ENCODE peak calls at places on chromosomes 3 and 15, in eight cellular contexts. One of them, this sample, is unnamed.

GRCh38 chr15:74336061-74337005 is 31.1 kb downstream of the CYP11A1 start:
- DNase-seq in GM20000: no peak
- DNase-seq in ACHN: no peak
- DNase-seq in occipital lobe: no peak
- DNase-seq in AG04450: no peak
- DNase-seq in HS-5: peak
- DNase-seq in activated CD4-positive, alpha-beta T cell treated with anti-CD3 and anti-CD28 coated beads, Interleukin-2, amount 50 U/mL, for 4 hours: no peak
- DNase-seq in psoas muscle: no peak
- DNase-seq in this sample: no peak

GRCh38 chr15:67241132-67241855 is 13.2 kb downstream of the AAGAB start:
- DNase-seq in GM20000: peak
- DNase-seq in ACHN: no peak
- DNase-seq in occipital lobe: no peak
- DNase-seq in AG04450: no peak
- DNase-seq in HS-5: no peak
- DNase-seq in activated CD4-positive, alpha-beta T cell treated with anti-CD3 and anti-CD28 coated beads, Interleukin-2, amount 50 U/mL, for 4 hours: no peak
- DNase-seq in psoas muscle: no peak
- DNase-seq in this sample: no peak

GRCh38 chr15:31024330-31024729 is 32.9 kb upstream of the MTMR10 start:
- DNase-seq in GM20000: no peak
- DNase-seq in ACHN: peak
- DNase-seq in occipital lobe: no peak
- DNase-seq in AG04450: peak
- DNase-seq in HS-5: peak
- DNase-seq in activated CD4-positive, alpha-beta T cell treated with anti-CD3 and anti-CD28 coated beads, Interleukin-2, amount 50 U/mL, for 4 hours: no peak
- DNase-seq in psoas muscle: no peak
- DNase-seq in this sample: peak

GRCh38 chr15:48577495-48577894 is 68.0 kb downstream of the FBN1 start:
- DNase-seq in GM20000: no peak
- DNase-seq in ACHN: no peak
- DNase-seq in occipital lobe: no peak
- DNase-seq in AG04450: no peak
- DNase-seq in HS-5: no peak
- DNase-seq in activated CD4-positive, alpha-beta T cell treated with anti-CD3 and anti-CD28 coated beads, Interleukin-2, amount 50 U/mL, for 4 hours: no peak
- DNase-seq in psoas muscle: no peak
- DNase-seq in this sample: no peak

GRCh38 chr3:40452057-40452456 is 5.1 kb upstream of the RPL14 start:
- DNase-seq in GM20000: no peak
- DNase-seq in ACHN: no peak
- DNase-seq in occipital lobe: no peak
- DNase-seq in AG04450: no peak
- DNase-seq in HS-5: no peak
- DNase-seq in activated CD4-positive, alpha-beta T cell treated with anti-CD3 and anti-CD28 coated beads, Interleukin-2, amount 50 U/mL, for 4 hours: no peak
- DNase-seq in psoas muscle: no peak
- DNase-seq in this sample: no peak

GRCh38 chr3:29914861-29915524 is 634.1 kb downstream of the RBMS3 start:
- DNase-seq in GM20000: no peak
- DNase-seq in ACHN: no peak
- DNase-seq in occipital lobe: no peak
- DNase-seq in AG04450: no peak
- DNase-seq in HS-5: peak
- DNase-seq in activated CD4-positive, alpha-beta T cell treated with anti-CD3 and anti-CD28 coated beads, Interleukin-2, amount 50 U/mL, for 4 hours: no peak
- DNase-seq in psoas muscle: no peak
- DNase-seq in this sample: peak

GRCh38 chr3:170977911-170978310 is 48.6 kb downstream of the SLC2A2 start:
- DNase-seq in GM20000: no peak
- DNase-seq in ACHN: peak
- DNase-seq in occipital lobe: no peak
- DNase-seq in AG04450: no peak
- DNase-seq in HS-5: no peak
- DNase-seq in activated CD4-positive, alpha-beta T cell treated with anti-CD3 and anti-CD28 coated beads, Interleukin-2, amount 50 U/mL, for 4 hours: no peak
- DNase-seq in psoas muscle: no peak
- DNase-seq in this sample: no peak

GRCh38 chr3:184016169-184016570 is 1.5 kb downstream of the ABCC5 start:
- DNase-seq in GM20000: no peak
- DNase-seq in ACHN: no peak
- DNase-seq in occipital lobe: no peak
- DNase-seq in AG04450: no peak
- DNase-seq in HS-5: no peak
- DNase-seq in activated CD4-positive, alpha-beta T cell treated with anti-CD3 and anti-CD28 coated beads, Interleukin-2, amount 50 U/mL, for 4 hours: no peak
- DNase-seq in psoas muscle: no peak
- DNase-seq in this sample: no peak

GRCh38 chr3:194575484-194576210 is 57.6 kb downstream of the TMEM44 start:
- DNase-seq in GM20000: no peak
- DNase-seq in ACHN: peak
- DNase-seq in occipital lobe: no peak
- DNase-seq in AG04450: no peak
- DNase-seq in HS-5: no peak
- DNase-seq in activated CD4-positive, alpha-beta T cell treated with anti-CD3 and anti-CD28 coated beads, Interleukin-2, amount 50 U/mL, for 4 hours: no peak
- DNase-seq in psoas muscle: peak
- DNase-seq in this sample: no peak

GRCh38 chr3:104831076-104831475 is 535.6 kb upstream of the ALCAM start:
- DNase-seq in GM20000: no peak
- DNase-seq in ACHN: no peak
- DNase-seq in occipital lobe: no peak
- DNase-seq in AG04450: no peak
- DNase-seq in HS-5: no peak
- DNase-seq in activated CD4-positive, alpha-beta T cell treated with anti-CD3 and anti-CD28 coated beads, Interleukin-2, amount 50 U/mL, for 4 hours: no peak
- DNase-seq in psoas muscle: no peak
- DNase-seq in this sample: no peak

GRCh38 chr3:143951351-143951971 is 20.2 kb upstream of the DIPK2A start:
- DNase-seq in GM20000: peak
- DNase-seq in ACHN: peak
- DNase-seq in occipital lobe: no peak
- DNase-seq in AG04450: no peak
- DNase-seq in HS-5: peak
- DNase-seq in activated CD4-positive, alpha-beta T cell treated with anti-CD3 and anti-CD28 coated beads, Interleukin-2, amount 50 U/mL, for 4 hours: peak
- DNase-seq in psoas muscle: no peak
- DNase-seq in this sample: no peak